ENCODE peak calls at places on chromosomes 6 and 20, in seven cellular contexts. J is SK-N-SH, A is GM12878, Z is HepG2, S is H1, H is K562, V is GM12891. K is an unnamed sample.

GRCh38 chr6:120147218-120147871 is 797.8 kb upstream of the MAN1A1 start:
- DNase-seq in H (no peak), J (no peak), S (no peak), Z (no peak), V (no peak), A (no peak), K (no peak)

GRCh38 chr6:156776841-156777576 is at the start of gene ARID1B:
- DNase-seq in A (no peak), H (peak), V (peak), S (peak), J (peak), Z (peak), K (peak)

GRCh38 chr6:157478926-157479325 is 97.9 kb downstream of the ZDHHC14 start:
- DNase-seq in V (no peak), Z (no peak), J (no peak), A (no peak), H (no peak), S (no peak), K (no peak)

GRCh38 chr20:51385941-51386530 is 156.5 kb downstream of the NFATC2 start:
- DNase-seq in H (peak), A (no peak), Z (peak), J (peak), S (no peak), V (no peak), K (no peak)

GRCh38 chr6:141451508-141452353 is 681.0 kb upstream of the GJE1 start:
- DNase-seq in S (no peak), V (no peak), H (no peak), J (no peak), Z (no peak), A (no peak), K (no peak)

GRCh38 chr6:127855542-127856159 is 45.2 kb downstream of the THEMIS start:
- DNase-seq in A (no peak), S (no peak), Z (peak), J (no peak), H (no peak), V (no peak), K (no peak)

GRCh38 chr6:23173231-23173630 is 603.9 kb downstream of the HDGFL1 start:
- DNase-seq in A (no peak), J (no peak), V (no peak), Z (no peak), S (no peak), H (no peak), K (no peak)

GRCh38 chr6:143136647-143137046 is 76.0 kb downstream of the AIG1 start:
- DNase-seq in H (peak), Z (no peak), J (no peak), A (no peak), S (no peak), V (no peak), K (no peak)

GRCh38 chr20:23093613-23094012 is 7.5 kb upstream of the CD93 start:
- DNase-seq in S (no peak), Z (no peak), V (no peak), J (no peak), H (no peak), A (no peak), K (no peak)

GRCh38 chr6:55490871-55491270 is 88.1 kb downstream of the HMGCLL1 start:
- DNase-seq in V (no peak), Z (no peak), H (no peak), J (no peak), S (no peak), A (no peak), K (no peak)

GRCh38 chr20:46277602-46278001 is 30.7 kb downstream of the CDH22 start:
- DNase-seq in J (no peak), S (no peak), H (peak), Z (no peak), V (no peak), A (no peak), K (no peak)

GRCh38 chr6:6494677-6495076 is 93.8 kb upstream of the LY86 start:
- DNase-seq in A (peak), V (peak), J (peak), H (peak), Z (peak), S (peak), K (peak)

GRCh38 chr20:59078231-59078630 is 35.6 kb upstream of the PRELID3B start:
- DNase-seq in Z (no peak), J (no peak), H (no peak), A (no peak), S (no peak), V (no peak), K (no peak)

GRCh38 chr6:47655719-47656595 is 42.4 kb upstream of the ADGRF4 start:
- DNase-seq in H (peak), V (no peak), Z (no peak), J (no peak), S (no peak), A (no peak), K (no peak)

GRCh38 chr6:111591370-111591900 is 14.2 kb downstream of the TRAF3IP2 start:
- DNase-seq in A (no peak), H (peak), Z (peak), S (no peak), V (no peak), J (peak), K (no peak)

GRCh38 chr6:108027594-108027993 is 46.9 kb downstream of the OSTM1 start:
- DNase-seq in J (no peak), A (no peak), H (peak), S (no peak), Z (no peak), V (no peak), K (no peak)

GRCh38 chr6:56949925-56950495 is 4.9 kb upstream of the BEND6 start:
- DNase-seq in J (no peak), Z (no peak), S (no peak), A (no peak), H (peak), V (no peak), K (no peak)

GRCh38 chr6:167824591-167825041 is 2.1 kb upstream of the AFDN start:
- DNase-seq in H (peak), J (no peak), Z (no peak), A (no peak), S (no peak), V (no peak), K (no peak)

GRCh38 chr6:37456126-37456525 is 23.1 kb downstream of the CMTR1 start:
- DNase-seq in Z (no peak), J (no peak), S (no peak), V (no peak), H (no peak), A (no peak), K (no peak)

GRCh38 chr6:168087436-168088160 is 8.6 kb upstream of the FRMD1 start:
- DNase-seq in J (no peak), H (no peak), A (no peak), Z (no peak), S (no peak), V (no peak), K (no peak)

GRCh38 chr20:44407402-44408184 is 52.1 kb downstream of the HNF4A start:
- DNase-seq in H (peak), V (no peak), J (no peak), S (no peak), A (no peak), Z (no peak), K (no peak)

GRCh38 chr20:11861479-11861878 is 56.2 kb upstream of the BTBD3 start:
- DNase-seq in J (no peak), Z (no peak), A (no peak), H (no peak), V (no peak), S (no peak), K (no peak)

GRCh38 chr6:13011612-13012146 is 295.1 kb downstream of the PHACTR1 start:
- DNase-seq in A (no peak), V (no peak), H (no peak), J (no peak), Z (peak), S (no peak), K (no peak)

GRCh38 chr6:83341765-83342164 is 89.1 kb downstream of the ME1 start:
- DNase-seq in S (no peak), A (no peak), J (no peak), V (no peak), H (no peak), Z (peak), K (no peak)

GRCh38 chr6:95203153-95203754 is 374.1 kb upstream of the MANEA start:
- DNase-seq in S (no peak), J (peak), H (peak), A (no peak), Z (peak), V (peak), K (no peak)

GRCh38 chr20:52004720-52005119 is 186.9 kb downstream of the ZFP64 start:
- DNase-seq in J (no peak), S (no peak), A (no peak), Z (no peak), H (no peak), V (no peak), K (no peak)

GRCh38 chr20:50510706-50511401 is 671 bp downstream of the PTPN1 start:
- DNase-seq in S (no peak), V (no peak), J (no peak), Z (peak), H (peak), A (no peak), K (no peak)

DNA sequence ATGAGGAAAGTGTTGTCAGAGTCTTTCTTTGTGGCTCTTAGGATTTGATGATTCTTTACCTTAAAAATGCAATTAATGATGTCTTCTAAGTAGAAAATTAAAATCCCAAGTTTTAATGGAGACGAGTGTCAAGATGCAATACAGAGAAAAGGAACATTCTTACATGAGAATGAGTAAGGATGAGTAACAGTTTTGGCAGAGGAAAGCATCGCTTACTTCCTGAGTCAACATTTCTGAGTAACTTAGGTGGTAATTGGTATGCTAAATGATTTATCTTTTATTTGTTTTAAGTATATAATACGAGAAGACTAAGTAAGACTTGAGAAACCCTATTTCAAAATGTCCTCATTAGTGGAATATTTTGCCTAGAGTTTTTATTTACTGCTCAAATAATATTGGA is 101.3 kb downstream of the RTN4IP1 start:
- DNase-seq in J (no peak), V (no peak), A (no peak), Z (no peak), S (no peak), H (no peak), K (no peak)
- TF ChIP-seq TAF1 in J (no peak), V (no peak), A (no peak), Z (no peak), S (no peak), H (no peak), K (no peak)

DNA sequence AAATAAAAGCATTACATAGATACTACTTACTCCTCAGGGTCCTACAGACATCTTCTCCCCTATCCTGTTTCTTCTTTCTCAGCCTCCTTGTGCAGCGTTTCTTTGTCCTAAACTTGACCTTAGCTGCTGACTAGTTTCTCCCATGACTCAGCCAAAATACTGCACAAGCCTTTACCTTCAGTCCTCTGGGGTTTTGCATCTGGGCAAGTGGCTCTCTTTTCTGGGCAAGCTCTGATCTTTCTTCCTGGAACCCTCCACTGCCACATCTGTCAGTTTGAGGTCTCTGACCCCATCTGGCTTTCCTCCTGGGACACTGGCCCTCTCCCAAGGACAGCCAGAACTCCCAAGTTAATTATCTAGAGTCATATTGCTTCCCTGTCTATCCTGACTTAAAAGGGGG is 838.4 kb downstream of the DHX35 start:
- DNase-seq in V (no peak), A (peak), J (no peak), S (no peak), Z (no peak), H (no peak), K (no peak)
- TF ChIP-seq POLR2AphosphoS5 in V (no peak), A (no peak), J (no peak), S (no peak), Z (no peak), H (no peak), K (no peak)

DNA sequence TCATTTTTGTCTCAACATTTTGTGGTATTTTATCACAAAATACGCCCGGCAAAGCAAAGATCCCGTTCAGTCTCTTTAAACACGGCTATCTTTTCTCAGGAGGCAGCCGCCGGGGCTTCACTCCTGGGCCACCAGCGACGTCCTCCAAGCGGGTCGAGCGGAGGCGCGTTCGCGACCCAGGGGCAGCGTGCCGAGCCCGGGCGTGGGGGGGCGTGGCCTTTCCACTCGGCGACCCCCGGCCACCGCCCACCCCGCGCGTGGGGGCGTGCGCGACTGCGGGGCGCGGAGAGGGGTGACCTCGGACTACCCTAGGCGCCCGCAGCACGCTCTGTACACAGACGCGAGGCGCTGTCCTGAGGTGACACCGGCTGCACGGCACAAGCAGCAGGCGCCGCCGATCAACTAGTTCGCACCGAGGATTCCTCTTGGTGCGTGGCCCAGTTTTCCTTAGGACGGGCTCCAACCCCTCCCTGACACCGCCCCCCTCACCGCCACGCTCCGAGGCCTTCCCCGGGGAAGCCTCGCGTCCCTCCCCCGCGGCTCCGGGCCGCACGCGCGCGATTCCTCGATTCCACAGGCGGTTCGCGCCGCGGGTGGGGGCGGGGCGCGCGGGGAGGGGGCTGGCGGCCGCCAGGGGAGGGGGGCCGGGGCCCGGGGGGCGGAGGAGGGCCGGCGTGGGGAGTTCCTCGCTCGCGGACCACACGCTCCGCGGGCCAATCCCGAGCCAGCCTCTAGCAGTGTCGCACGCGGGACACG is 1.1 kb upstream of the JARID2 start:
- DNase-seq in J (no peak), H (peak), V (no peak), A (no peak), S (peak), Z (peak), K (peak)
- TF ChIP-seq TAF1 in J (no peak), H (peak), V (no peak), A (no peak), S (peak), Z (no peak), K (no peak)

GRCh38 chr6:35024601-35025054 is 116.5 kb downstream of the TCP11 start:
- DNase-seq in V (no peak), H (peak), A (no peak), S (no peak), J (peak), Z (peak), K (no peak)
- TF ChIP-seq POLR2AphosphoS5 in V (no peak), H (no peak), A (no peak), S (no peak), J (no peak), Z (no peak), K (no peak)

GRCh38 chr6:131210469-131210868 is 75.2 kb downstream of the AKAP7 start:
- DNase-seq in J (no peak), V (no peak), S (no peak), Z (no peak), H (no peak), A (no peak), K (no peak)
- TF ChIP-seq TAF1 in J (no peak), V (no peak), S (no peak), Z (no peak), H (no peak), A (no peak), K (no peak)

GRCh38 chr20:64055893-64056638 is 6.6 kb upstream of the SOX18 start:
- DNase-seq in V (no peak), Z (peak), H (peak), J (peak), A (no peak), S (no peak), K (no peak)
- TF ChIP-seq POLR2AphosphoS5 in V (no peak), Z (no peak), H (no peak), J (no peak), A (no peak), S (no peak), K (no peak)

GRCh38 chr20:62252342-62252966 is 14.1 kb downstream of the OSBPL2 start:
- DNase-seq in A (no peak), V (no peak), J (no peak), S (no peak), Z (no peak), H (no peak), K (no peak)
- TF ChIP-seq TAF1 in A (no peak), V (no peak), J (no peak), S (no peak), Z (no peak), H (no peak), K (no peak)